ENCODE peak calls at places on chromosomes 16 and 17, in four cellular contexts. M is H9, Y is H1, X is mesenchymal stem cell. S is an unnamed sample.

GRCh38 chr17:34456121-34456520 is 93.1 kb upstream of the CCL1 start:
- DNase-seq in M (no peak), Y (no peak), X (no peak), S (no peak)

GRCh38 chr17:37391146-37391545 is 15.4 kb downstream of the C17orf78 start:
- DNase-seq in X (peak), M (no peak), Y (no peak), S (no peak)

GRCh38 chr17:50027639-50028206 is 28.2 kb upstream of the ITGA3 start:
- DNase-seq in X (peak), Y (no peak), M (peak), S (peak)

GRCh38 chr16:74830646-74831045 is 56.0 kb upstream of the FA2H start:
- DNase-seq in M (no peak), Y (no peak), X (no peak), S (no peak)

GRCh38 chr17:27339836-27340550 is 46.1 kb downstream of the WSB1 start:
- DNase-seq in X (no peak), M (no peak), Y (no peak), S (peak)

GRCh38 chr17:42775534-42776098 is 2.4 kb downstream of the VPS25 start:
- DNase-seq in X (peak), M (no peak), Y (no peak), S (no peak)

GRCh38 chr16:50469121-50469743 is 79.0 kb upstream of the NKD1 start:
- DNase-seq in Y (no peak), M (no peak), X (no peak), S (no peak)

GRCh38 chr17:78883533-78884131 is 19.4 kb downstream of the CEP295NL start:
- DNase-seq in Y (peak), X (peak), M (peak), S (peak)

GRCh38 chr16:29744541-29745101 is 1.2 kb downstream of the C16orf54 start:
- DNase-seq in X (no peak), M (no peak), Y (no peak), S (no peak)

GRCh38 chr17:3641014-3641413 is 4.5 kb downstream of the CTNS start:
- DNase-seq in M (no peak), Y (no peak), X (no peak), S (no peak)

GRCh38 chr16:19831678-19832077 is 53.0 kb downstream of the GPRC5B start:
- DNase-seq in Y (no peak), M (no peak), X (peak), S (no peak)

GRCh38 chr17:34584805-34585416 is 5.5 kb downstream of the TMEM132E start:
- DNase-seq in M (no peak), X (no peak), Y (no peak), S (peak)

GRCh38 chr16:58196898-58197313 is 1.0 kb downstream of the CSNK2A2 start:
- DNase-seq in M (no peak), Y (no peak), X (peak), S (no peak)

GRCh38 chr16:25434061-25434460 is 176.4 kb upstream of the ZKSCAN2 start:
- DNase-seq in Y (no peak), M (no peak), X (no peak), S (peak)

GRCh38 chr17:61251939-61252865 is 147.4 kb upstream of the TBX2 start:
- DNase-seq in Y (no peak), X (peak), M (no peak), S (no peak)

GRCh38 chr17:71329310-71330098 is 791.3 kb upstream of the SOX9 start:
- DNase-seq in M (no peak), X (no peak), Y (no peak), S (no peak)

GRCh38 chr17:49031965-49032928 is 35.1 kb downstream of the IGF2BP1 start:
- DNase-seq in Y (peak), M (peak), X (peak), S (peak)

GRCh38 chr17:78734841-78735641 is 47.0 kb downstream of the CYTH1 start:
- DNase-seq in X (no peak), M (no peak), Y (no peak), S (no peak)

GRCh38 chr16:88700636-88701482 is 5.3 kb downstream of the RNF166 start:
- DNase-seq in Y (no peak), M (no peak), X (peak), S (peak)

GRCh38 chr17:28279411-28279810 is 39.6 kb upstream of the TMEM97 start:
- DNase-seq in Y (no peak), M (no peak), X (peak), S (peak)

GRCh38 chr16:86978445-86979030 is 338.7 kb downstream of the C16orf95 start:
- DNase-seq in X (no peak), M (no peak), Y (no peak), S (no peak)

GRCh38 chr17:61355475-61355874 is 44.2 kb upstream of the TBX2 start:
- DNase-seq in X (no peak), Y (no peak), M (no peak), S (no peak)

GRCh38 chr16:5504028-5504758 is 406.6 kb upstream of the EEF2KMT start:
- DNase-seq in M (no peak), X (no peak), Y (no peak), S (no peak)

GRCh38 chr17:55296171-55296695 is 31.5 kb downstream of the HLF start:
- DNase-seq in X (no peak), Y (no peak), M (no peak), S (no peak)

GRCh38 chr17:44610331-44610730 is 45.9 kb upstream of the MEIOC start:
- DNase-seq in X (no peak), M (no peak), Y (no peak), S (no peak)

GRCh38 chr17:43908111-43908721 is 880 bp upstream of the MPP2 start:
- DNase-seq in Y (peak), M (peak), X (peak), S (peak)

DNA sequence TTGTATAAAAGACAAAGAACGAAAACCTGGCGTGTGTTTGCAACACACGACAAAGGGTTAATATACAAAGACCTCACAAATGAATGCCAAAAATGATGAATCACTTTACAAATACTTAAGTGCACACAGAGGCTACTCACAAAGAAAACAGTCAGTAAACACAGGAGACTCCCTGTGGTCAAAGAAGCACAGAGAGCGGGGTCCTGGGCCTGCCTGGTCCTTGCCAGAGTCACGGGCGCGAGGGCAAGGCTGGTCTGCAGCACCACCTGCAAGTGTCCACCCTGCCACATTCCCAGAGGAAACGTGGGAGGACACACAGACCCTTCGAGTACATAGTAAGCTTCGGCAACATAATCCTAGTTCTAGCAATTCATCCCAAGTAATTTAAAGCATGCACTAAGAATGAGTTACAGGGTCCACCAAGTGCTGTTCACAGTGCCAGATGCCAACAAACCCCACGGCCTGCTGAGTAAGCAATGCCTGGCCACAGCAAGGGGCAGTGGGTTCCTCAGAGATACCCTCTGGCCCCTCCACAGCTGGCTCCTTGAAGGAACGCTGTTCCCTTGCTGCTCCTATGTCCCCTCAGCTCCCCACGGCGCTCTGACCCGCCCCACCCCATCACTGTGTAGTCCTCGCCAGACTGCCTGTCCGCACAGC is 24.6 kb upstream of the FAAP100 start:
- DNase-seq in M (peak), X (peak), Y (no peak), S (peak)
- H4K8ac ChIP-seq in M (no peak), X (peak), Y (no peak), S (peak)

DNA sequence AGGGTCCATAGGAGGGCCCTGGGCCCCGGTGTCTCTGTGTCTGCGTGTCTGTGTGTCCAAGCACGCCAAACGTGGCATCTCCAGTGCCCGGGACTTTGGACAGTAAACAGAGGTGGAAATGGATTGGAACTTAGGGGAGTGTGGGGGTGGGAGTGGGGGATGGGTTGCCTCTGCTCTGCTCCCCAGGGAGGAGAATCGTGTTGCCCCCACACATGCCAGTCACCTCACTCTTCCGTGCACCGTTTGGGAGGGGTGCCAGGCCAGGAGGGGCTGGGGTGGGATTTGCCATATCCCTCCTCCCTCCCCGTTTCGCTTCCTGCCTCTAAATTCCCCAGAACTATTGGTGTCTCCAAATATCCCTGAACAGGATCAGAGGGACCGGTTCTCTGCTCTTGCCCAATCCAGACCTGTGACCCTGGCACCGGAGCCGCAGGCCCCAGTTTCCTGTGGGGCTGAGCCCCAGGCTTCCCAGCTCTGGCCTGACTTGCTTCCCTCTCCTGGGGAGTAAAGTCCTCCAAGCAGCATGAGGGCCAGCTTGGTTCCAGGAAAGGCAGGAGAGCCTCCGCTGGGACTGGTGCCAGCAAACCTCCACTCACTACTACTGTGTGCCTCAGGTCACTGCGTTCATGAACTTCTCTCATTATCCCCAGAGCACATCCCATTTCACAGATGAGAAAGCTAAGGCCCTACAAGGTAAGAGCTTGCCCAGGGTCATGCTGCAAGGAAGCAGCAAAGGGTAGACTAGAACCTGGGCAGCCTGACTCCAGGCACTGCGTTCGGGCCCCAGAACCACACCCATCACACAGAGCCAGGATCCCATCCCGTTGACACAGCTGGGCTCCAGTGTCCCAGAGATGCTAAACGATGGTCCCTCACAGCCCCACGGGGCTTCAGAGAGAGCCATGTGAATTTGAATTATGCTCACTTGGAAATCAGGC is at the start of gene ASGR1:
- DNase-seq in X (no peak), M (no peak), Y (no peak), S (no peak)
- H4K8ac ChIP-seq in X (no peak), M (no peak), Y (no peak), S (peak)

DNA sequence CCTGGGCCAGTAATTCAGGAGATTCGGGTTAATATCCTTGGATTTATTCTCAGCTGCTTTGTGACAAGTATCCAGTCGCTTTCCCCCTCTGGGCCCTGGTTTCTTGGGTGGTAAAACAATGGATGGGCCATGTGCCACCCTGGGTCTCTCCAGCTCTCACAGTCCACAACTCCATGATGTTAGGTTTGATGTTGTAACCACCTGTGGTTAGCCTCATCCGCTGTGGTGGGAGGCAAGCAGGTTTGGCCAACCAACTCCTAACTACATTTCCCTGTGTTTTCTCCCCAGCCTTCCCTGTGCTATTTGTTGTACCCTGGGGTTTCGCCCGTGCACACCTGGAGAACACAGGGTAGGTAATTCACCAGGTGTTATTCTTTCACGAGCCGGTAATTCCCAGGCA is 35.1 kb downstream of the GLP2R start:
- DNase-seq in M (no peak), Y (no peak), X (no peak), S (no peak)
- H4K8ac ChIP-seq in M (no peak), Y (no peak), X (no peak), S (no peak)

GRCh38 chr17:38464251-38464722 is 36.0 kb downstream of the ARHGAP23 start:
- DNase-seq in Y (no peak), X (no peak), M (no peak), S (no peak)

GRCh38 chr17:38464723-38465419 is 36.6 kb downstream of the ARHGAP23 start:
- DNase-seq in X (peak), M (no peak), Y (no peak), S (no peak)

GRCh38 chr17:38465420-38466345 is 37.4 kb downstream of the ARHGAP23 start:
- DNase-seq in X (no peak), M (no peak), Y (no peak), S (no peak)

GRCh38 chr17:38467491-38467890 is 39.2 kb downstream of the ARHGAP23 start:
- DNase-seq in M (no peak), X (no peak), Y (no peak), S (no peak)

GRCh38 chr17:38466346-38467315 is 38.4 kb downstream of the ARHGAP23 start:
- DNase-seq in M (no peak), Y (no peak), X (no peak), S (no peak)
- H4K8ac ChIP-seq in M (no peak), Y (no peak), X (no peak), S (no peak)

GRCh38 chr16:67277999-67278772 is 1.1 kb upstream of the PLEKHG4 start:
- DNase-seq in X (peak), M (no peak), Y (no peak), S (no peak)
- H4K8ac ChIP-seq in X (peak), M (no peak), Y (no peak), S (peak)

GRCh38 chr16:48481772-48482171 is 96.6 kb upstream of the SIAH1 start:
- DNase-seq in M (no peak), X (peak), Y (no peak), S (no peak)

GRCh38 chr16:48479955-48480354 is 94.7 kb upstream of the SIAH1 start:
- DNase-seq in X (peak), M (no peak), Y (no peak), S (peak)

GRCh38 chr16:48479319-48479718 is 94.1 kb upstream of the SIAH1 start:
- DNase-seq in M (no peak), Y (no peak), X (no peak), S (no peak)

GRCh38 chr16:48478418-48478817 is 93.2 kb upstream of the SIAH1 start:
- DNase-seq in M (no peak), Y (no peak), X (peak), S (no peak)
- H4K8ac ChIP-seq in M (no peak), Y (no peak), X (no peak), S (peak)

GRCh38 chr17:16568541-16569357 is at the start of gene ZNF287:
- DNase-seq in Y (peak), X (peak), M (peak), S (peak)
- H4K8ac ChIP-seq in Y (no peak), X (peak), M (no peak), S (peak)

S was measured in trophoblast cell.